ENCODE peak calls at places on chromosome 10, in four cellular contexts. H is GM12878, F is K562, I is GM12891. P is an unnamed sample.

GRCh38 chr10:17456032-17456548 is 1.7 kb upstream of the ST8SIA6 start:
- DNase-seq in H (no peak), F (no peak), I (no peak), P (no peak)

GRCh38 chr10:131660427-131660826 is 240.4 kb upstream of the PPP2R2D start:
- DNase-seq in H (no peak), F (no peak), I (no peak), P (no peak)

GRCh38 chr10:3948843-3949242 is 163.8 kb upstream of the KLF6 start:
- DNase-seq in H (no peak), F (no peak), I (no peak), P (no peak)

GRCh38 chr10:131726460-131726861 is 174.3 kb upstream of the PPP2R2D start:
- DNase-seq in H (no peak), F (no peak), I (no peak), P (no peak)

GRCh38 chr10:107915277-107915634 is 750.8 kb upstream of the SORCS1 start:
- DNase-seq in H (no peak), F (no peak), I (no peak), P (no peak)

GRCh38 chr10:87551324-87551723 is 46.6 kb downstream of the MINPP1 start:
- DNase-seq in H (no peak), F (no peak), I (no peak), P (no peak)

GRCh38 chr10:118470470-118470869 is 125.0 kb downstream of the PRLHR start:
- DNase-seq in H (no peak), F (peak), I (no peak), P (no peak)

GRCh38 chr10:127556911-127557310 is 7.8 kb downstream of the NPS start:
- DNase-seq in H (no peak), F (no peak), I (no peak), P (no peak)

GRCh38 chr10:132798403-132798802 is 12.5 kb upstream of the NKX6-2 start:
- DNase-seq in H (no peak), F (no peak), I (no peak), P (no peak)

GRCh38 chr10:42754155-42755027 is 28.2 kb upstream of the BMS1 start:
- DNase-seq in H (no peak), F (peak), I (no peak), P (no peak)

GRCh38 chr10:23877791-23878190 is 331.1 kb upstream of the KIAA1217 start:
- DNase-seq in H (no peak), F (no peak), I (no peak), P (no peak)

GRCh38 chr10:84204122-84204521 is 9.8 kb downstream of the CDHR1 start:
- DNase-seq in H (no peak), F (peak), I (peak), P (peak)

GRCh38 chr10:93071674-93072224 is 1.9 kb upstream of the CYP26A1 start:
- DNase-seq in H (no peak), F (peak), I (no peak), P (no peak)

GRCh38 chr10:43211030-43211429 is 55.8 kb downstream of the RASGEF1A start:
- DNase-seq in H (no peak), F (peak), I (no peak), P (no peak)

GRCh38 chr10:123559066-123559822 is 106.9 kb upstream of the GPR26 start:
- DNase-seq in H (no peak), F (peak), I (peak), P (peak)

GRCh38 chr10:97861351-97861750 is 11.7 kb downstream of the GOLGA7B start:
- DNase-seq in H (no peak), F (no peak), I (no peak), P (no peak)

GRCh38 chr10:98745645-98746044 is 298.9 kb upstream of the HPS1 start:
- DNase-seq in H (no peak), F (peak), I (no peak), P (no peak)

GRCh38 chr10:101467286-101467770 is 113.4 kb downstream of the BTRC start:
- DNase-seq in H (peak), F (peak), I (peak), P (peak)

GRCh38 chr10:52257692-52258075 is 56.4 kb upstream of the DKK1 start:
- DNase-seq in H (no peak), F (no peak), I (no peak), P (no peak)

GRCh38 chr10:46053534-46054434 is 7.7 kb upstream of the MSMB start:
- DNase-seq in H (no peak), F (no peak), I (no peak), P (no peak)

GRCh38 chr10:109770000-109770399 is 153.3 kb downstream of the XPNPEP1 start:
- DNase-seq in H (no peak), F (no peak), I (no peak), P (no peak)

GRCh38 chr10:56003555-56003954 is 357.5 kb downstream of the ZWINT start:
- DNase-seq in H (no peak), F (no peak), I (no peak), P (no peak)

GRCh38 chr10:108338146-108338545 is 1173.6 kb upstream of the SORCS1 start:
- DNase-seq in H (no peak), F (no peak), I (no peak), P (no peak)

GRCh38 chr10:69866246-69866687 is 64.6 kb downstream of the COL13A1 start:
- DNase-seq in H (no peak), F (no peak), I (no peak), P (no peak)

GRCh38 chr10:117684673-117685211 is 142.2 kb downstream of the EMX2 start:
- DNase-seq in H (no peak), F (peak), I (peak), P (no peak)

GRCh38 chr10:122140477-122140902 is 130.6 kb upstream of the BTBD16 start:
- DNase-seq in H (no peak), F (no peak), I (no peak), P (no peak)

GRCh38 chr10:58531084-58531695 is 18.5 kb downstream of the BICC1 start:
- DNase-seq in H (peak), F (peak), I (no peak), P (peak)

GRCh38 chr10:86253171-86254072 is 113.2 kb downstream of the GRID1 start:
- DNase-seq in H (no peak), F (no peak), I (no peak), P (peak)

GRCh38 chr10:101512741-101513140 is 75.3 kb downstream of the POLL start:
- DNase-seq in H (no peak), F (no peak), I (no peak), P (no peak)

GRCh38 chr10:78980354-78980753 is 88.4 kb upstream of the ZMIZ1 start:
- DNase-seq in H (no peak), F (no peak), I (no peak), P (no peak)
- TF ChIP-seq POLR2AphosphoS5 in H (no peak), F (no peak), I (no peak), P (no peak)

DNA sequence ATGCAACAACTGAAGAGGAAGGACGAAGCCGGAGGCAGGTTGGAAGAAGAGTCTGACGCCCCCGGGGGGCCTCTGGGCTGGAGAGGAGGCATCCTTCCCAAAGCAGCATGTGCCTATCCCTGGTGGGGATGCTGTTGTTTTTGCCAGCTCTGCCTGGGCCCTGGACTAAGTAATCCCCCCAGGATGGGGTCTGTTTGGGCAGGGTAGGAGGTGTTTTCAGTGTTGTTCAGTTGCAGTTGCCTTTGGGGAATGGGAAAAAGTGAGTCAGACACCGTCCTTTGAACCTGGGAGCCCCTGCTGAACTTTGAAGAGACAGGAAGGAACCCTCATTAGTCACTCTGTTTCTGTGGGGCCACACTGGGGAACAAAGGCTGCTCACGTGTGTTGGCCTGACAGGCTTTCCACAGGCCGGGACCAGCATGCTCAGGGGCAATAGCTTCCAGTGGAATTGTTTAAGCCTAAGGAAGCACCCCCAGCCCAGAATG is 35.2 kb upstream of the GDF10 start:
- DNase-seq in H (no peak), F (no peak), I (no peak), P (peak)
- TF ChIP-seq SPI1 in H (no peak), F (no peak), I (no peak), P (no peak)

DNA sequence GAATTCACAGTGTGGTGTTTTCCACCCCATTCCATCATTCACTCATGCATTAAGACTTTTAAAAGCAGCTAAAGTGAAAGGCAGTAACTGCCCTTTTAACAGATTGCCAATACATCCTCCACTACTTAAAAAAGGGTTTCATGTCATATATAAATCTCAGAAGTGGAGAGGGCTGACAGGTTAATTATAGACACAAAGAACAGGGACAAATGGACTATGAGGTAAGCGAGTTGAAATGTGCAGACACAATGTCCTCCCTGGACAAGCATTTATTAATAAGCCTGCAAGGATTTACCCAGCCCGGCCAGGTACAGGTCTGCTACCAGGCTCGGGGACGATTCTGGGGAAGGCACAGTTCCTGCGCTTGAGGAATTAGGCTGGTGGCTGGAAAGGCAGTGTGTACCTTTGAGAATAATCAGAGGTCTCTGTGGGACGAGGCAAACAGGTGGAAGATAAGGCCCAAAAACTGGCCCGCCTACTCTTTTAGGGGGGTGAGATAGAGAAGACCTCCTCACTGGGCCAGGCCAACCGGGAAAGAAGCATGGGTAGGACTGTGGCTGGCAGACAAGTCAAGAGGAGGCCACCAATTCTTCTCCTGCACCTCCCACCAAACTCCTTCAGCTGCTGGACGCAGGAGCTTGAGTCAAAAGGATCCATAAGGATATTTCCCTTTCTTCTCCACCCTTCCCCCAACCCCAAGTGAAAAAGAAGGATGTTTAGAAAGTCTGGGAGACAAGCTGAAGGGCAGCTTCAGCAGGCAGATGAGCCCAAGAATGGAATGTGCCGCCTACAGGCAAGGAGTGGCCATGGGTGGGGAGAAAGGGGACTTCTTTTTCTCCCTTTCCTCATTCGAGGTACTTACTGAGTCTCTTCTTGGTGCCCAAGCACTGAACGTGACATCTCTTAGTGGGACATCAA is 1.5 kb downstream of the PDLIM1 start:
- DNase-seq in H (no peak), F (peak), I (no peak), P (no peak)
- TF ChIP-seq POLR2AphosphoS5 in H (peak), F (no peak), I (peak), P (no peak)

GRCh38 chr10:48773580-48773979 is 88.9 kb downstream of the WDFY4 start:
- DNase-seq in H (no peak), F (no peak), I (no peak), P (no peak)

GRCh38 chr10:48774416-48775205 is 89.9 kb downstream of the WDFY4 start:
- DNase-seq in H (no peak), F (no peak), I (no peak), P (no peak)

GRCh38 chr10:48776528-48776927 is 91.9 kb downstream of the WDFY4 start:
- DNase-seq in H (no peak), F (peak), I (no peak), P (no peak)

GRCh38 chr10:48776005-48776522 is 91.4 kb downstream of the WDFY4 start:
- DNase-seq in H (no peak), F (no peak), I (no peak), P (no peak)

GRCh38 chr10:48775206-48775517 is 90.5 kb downstream of the WDFY4 start:
- DNase-seq in H (no peak), F (no peak), I (no peak), P (no peak)
- TF ChIP-seq SPI1 in H (no peak), F (no peak), I (no peak), P (no peak)

GRCh38 chr10:50388181-50388580 is 136.9 kb upstream of the ASAH2 start:
- DNase-seq in H (no peak), F (no peak), I (no peak), P (no peak)

GRCh38 chr10:50392426-50392825 is 141.1 kb upstream of the ASAH2 start:
- DNase-seq in H (no peak), F (no peak), I (no peak), P (no peak)

GRCh38 chr10:50387736-50388081 is 136.4 kb upstream of the ASAH2 start:
- DNase-seq in H (no peak), F (no peak), I (no peak), P (no peak)

GRCh38 chr10:50392966-50393718 is 141.8 kb upstream of the ASAH2 start:
- DNase-seq in H (no peak), F (peak), I (no peak), P (no peak)

GRCh38 chr10:50390302-50390701 is 139.0 kb upstream of the ASAH2 start:
- DNase-seq in H (no peak), F (no peak), I (no peak), P (no peak)
- TF ChIP-seq POLR2AphosphoS5 in H (no peak), F (no peak), I (no peak), P (no peak)

DNA sequence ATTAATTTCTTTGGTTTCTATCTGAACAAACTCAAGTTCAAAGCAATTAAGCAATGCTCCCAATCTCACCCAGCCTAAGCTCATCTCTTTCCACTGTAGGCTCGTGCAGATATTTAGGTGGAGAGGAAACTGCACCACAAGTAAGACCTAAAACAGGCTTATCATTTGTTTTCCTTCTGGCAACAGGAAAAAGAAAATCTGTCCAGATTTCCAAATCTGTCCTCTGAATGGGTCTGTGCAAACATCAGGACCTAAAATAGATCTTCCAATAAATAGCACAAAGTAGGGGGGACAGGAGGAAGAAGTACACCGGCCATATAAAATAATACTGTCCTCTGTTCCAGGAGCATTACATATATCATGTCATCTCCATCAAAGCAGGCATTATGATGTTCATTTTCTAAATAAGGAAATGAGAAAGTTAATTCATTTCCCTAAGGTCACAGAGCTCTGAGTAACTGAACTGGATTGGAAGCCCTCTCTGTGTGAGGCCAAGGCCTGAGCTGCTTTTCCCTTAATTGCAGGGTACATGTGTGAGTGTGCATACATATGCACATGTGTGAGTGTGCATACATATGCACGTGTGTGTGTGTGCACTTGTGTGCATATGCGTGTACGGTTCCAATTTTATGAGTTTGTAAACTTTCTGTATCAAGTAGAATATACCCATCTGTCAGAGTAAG is 92.8 kb upstream of the PARD3 start:
- DNase-seq in H (no peak), F (no peak), I (no peak), P (no peak)
- TF ChIP-seq SPI1 in H (no peak), F (no peak), I (no peak), P (no peak)

GRCh38 chr10:62459072-62459471 is 84.9 kb downstream of the ZNF365 start:
- DNase-seq in H (no peak), F (no peak), I (no peak), P (no peak)

GRCh38 chr10:62454696-62455451 is 80.7 kb downstream of the ZNF365 start:
- DNase-seq in H (no peak), F (no peak), I (no peak), P (no peak)

GRCh38 chr10:62457598-62457997 is 83.4 kb downstream of the ZNF365 start:
- DNase-seq in H (no peak), F (no peak), I (no peak), P (no peak)

GRCh38 chr10:62457196-62457595 is 83.0 kb downstream of the ZNF365 start:
- DNase-seq in H (no peak), F (no peak), I (no peak), P (no peak)

GRCh38 chr10:62456611-62457101 is 82.5 kb downstream of the ZNF365 start:
- DNase-seq in H (peak), F (no peak), I (peak), P (peak)
- TF ChIP-seq POLR2AphosphoS5 in H (no peak), F (no peak), I (no peak), P (no peak)

GRCh38 chr10:128628252-128628651 is 502.0 kb upstream of the MKI67 start:
- DNase-seq in H (no peak), F (no peak), I (no peak), P (no peak)

GRCh38 chr10:128627811-128628210 is 501.6 kb upstream of the MKI67 start:
- DNase-seq in H (no peak), F (no peak), I (no peak), P (no peak)

GRCh38 chr10:128631801-128632241 is 505.6 kb upstream of the MKI67 start:
- DNase-seq in H (no peak), F (no peak), I (no peak), P (no peak)

GRCh38 chr10:128630787-128631252 is 504.6 kb upstream of the MKI67 start:
- DNase-seq in H (no peak), F (no peak), I (no peak), P (no peak)

GRCh38 chr10:128629111-128630096 is 503.2 kb upstream of the MKI67 start:
- DNase-seq in H (no peak), F (peak), I (no peak), P (no peak)
- TF ChIP-seq SPI1 in H (no peak), F (no peak), I (no peak), P (no peak)

GRCh38 chr10:75925999-75926398 is 494.6 kb downstream of the LRMDA start:
- DNase-seq in H (no peak), F (no peak), I (no peak), P (no peak)
- TF ChIP-seq POLR2AphosphoS5 in H (no peak), F (no peak), I (no peak), P (no peak)

P was measured in HL-60.